ENCODE peak calls at places on chromosomes 4 and X, in six cellular contexts. K is astrocyte, A is HCT116, C is AG09309, J is MCF 10A, B is fibroblast of mammary gland. R is an unnamed sample.

GRCh38 chr4:11261066-11261850 is 167.4 kb downstream of the HS3ST1 start:
- DNase-seq in K (no peak), A (no peak), C (no peak), J (no peak), B (no peak), R (no peak)

GRCh38 chr4:78437608-78438088 is 113.9 kb upstream of the ANXA3 start:
- DNase-seq in K (peak; percentile 4), A (no peak), C (no peak), J (no peak), B (no peak), R (no peak)

GRCh38 chr4:15809058-15809457 is 30.9 kb downstream of the CD38 start:
- DNase-seq in K (no peak), A (no peak), C (no peak), J (no peak), B (no peak), R (no peak)

GRCh38 chrX:386768-387575 is at the start of gene PPP2R3B:
- DNase-seq in K (peak; percentile 91), A (peak; percentile 91), C (peak; percentile 88), J (peak; percentile 97), B (peak; percentile 98), R (peak; percentile 89)

GRCh38 chr4:22634541-22635181 is 58.1 kb upstream of the GBA3 start:
- DNase-seq in K (no peak), A (no peak), C (no peak), J (no peak), B (no peak), R (no peak)

GRCh38 chr4:38621004-38621684 is 42.9 kb upstream of the KLF3 start:
- DNase-seq in K (peak; percentile 63), A (peak; percentile 29), C (peak; percentile 63), J (peak; percentile 95), B (peak; percentile 76), R (peak; percentile 70)

GRCh38 chr4:25953740-25954139 is 39.7 kb downstream of the SMIM20 start:
- DNase-seq in K (peak; percentile 54), A (peak; percentile 79), C (no peak), J (peak; percentile 50), B (peak; percentile 71), R (no peak)

GRCh38 chr4:6469898-6470501 is 2.4 kb downstream of the PPP2R2C start:
- DNase-seq in K (no peak), A (no peak), C (no peak), J (no peak), B (no peak), R (no peak)

GRCh38 chr4:89939994-89940393 is 45.3 kb downstream of the MMRN1 start:
- DNase-seq in K (peak; percentile 11), A (no peak), C (no peak), J (peak; percentile 22), B (no peak), R (peak; percentile 59)

GRCh38 chr4:133802741-133803140 is 398.8 kb downstream of the PABPC4L start:
- DNase-seq in K (peak; percentile 55), A (no peak), C (no peak), J (no peak), B (peak; percentile 40), R (peak; percentile 15)

GRCh38 chrX:69179380-69179911 is 14.2 kb upstream of the PJA1 start:
- DNase-seq in K (peak; percentile 27), A (no peak), C (no peak), J (no peak), B (peak; percentile 16), R (no peak)

GRCh38 chr4:152106113-152106763 is 345.4 kb upstream of the GATB start:
- DNase-seq in K (peak; percentile 95), A (peak; percentile 83), C (peak; percentile 92), J (peak; percentile 93), B (peak; percentile 98), R (peak; percentile 73)

GRCh38 chr4:186294160-186294559 is 28.2 kb downstream of the F11 start:
- DNase-seq in K (no peak), A (no peak), C (no peak), J (no peak), B (no peak), R (no peak)

GRCh38 chr4:94695389-94695788 is 62.4 kb upstream of the BMPR1B start:
- DNase-seq in K (no peak), A (no peak), C (no peak), J (no peak), B (peak; percentile 28), R (no peak)

GRCh38 chr4:36241771-36242170 is 2.5 kb downstream of the ARAP2 start:
- DNase-seq in K (no peak), A (no peak), C (no peak), J (peak; percentile 18), B (no peak), R (no peak)

GRCh38 chr4:133148690-133149363 is at the start of gene PCDH10:
- DNase-seq in K (peak; percentile 90), A (no peak), C (peak; percentile 40), J (no peak), B (peak; percentile 78), R (peak; percentile 91)

GRCh38 chr4:87151730-87152129 is 68.7 kb downstream of the KLHL8 start:
- DNase-seq in K (no peak), A (no peak), C (peak; percentile 8), J (no peak), B (no peak), R (no peak)

GRCh38 chrX:15816886-15817285 is 26.6 kb downstream of the ZRSR2 start:
- DNase-seq in K (peak; percentile 30), A (no peak), C (no peak), J (no peak), B (no peak), R (no peak)

GRCh38 chrX:53288173-53288572 is 6.8 kb upstream of the IQSEC2 start:
- DNase-seq in K (no peak), A (no peak), C (no peak), J (no peak), B (no peak), R (no peak)

GRCh38 chr4:13907255-13907751 is 279.8 kb upstream of the BOD1L1 start:
- DNase-seq in K (peak; percentile 99), A (no peak), C (peak; percentile 95), J (peak; percentile 95), B (peak; percentile 99), R (peak; percentile 92)

GRCh38 chrX:129696463-129697155 is 41.9 kb upstream of the APLN start:
- DNase-seq in K (no peak), A (no peak), C (no peak), J (no peak), B (no peak), R (no peak)

GRCh38 chrX:137565921-137566745 is at the start of gene ZIC3:
- DNase-seq in K (peak; percentile 3), A (no peak), C (no peak), J (no peak), B (peak; percentile 8), R (peak; percentile 2)

GRCh38 chrX:1159515-1159914 is 52.9 kb downstream of the CRLF2 start:
- DNase-seq in K (no peak), A (no peak), C (no peak), J (no peak), B (no peak), R (no peak)

DNA sequence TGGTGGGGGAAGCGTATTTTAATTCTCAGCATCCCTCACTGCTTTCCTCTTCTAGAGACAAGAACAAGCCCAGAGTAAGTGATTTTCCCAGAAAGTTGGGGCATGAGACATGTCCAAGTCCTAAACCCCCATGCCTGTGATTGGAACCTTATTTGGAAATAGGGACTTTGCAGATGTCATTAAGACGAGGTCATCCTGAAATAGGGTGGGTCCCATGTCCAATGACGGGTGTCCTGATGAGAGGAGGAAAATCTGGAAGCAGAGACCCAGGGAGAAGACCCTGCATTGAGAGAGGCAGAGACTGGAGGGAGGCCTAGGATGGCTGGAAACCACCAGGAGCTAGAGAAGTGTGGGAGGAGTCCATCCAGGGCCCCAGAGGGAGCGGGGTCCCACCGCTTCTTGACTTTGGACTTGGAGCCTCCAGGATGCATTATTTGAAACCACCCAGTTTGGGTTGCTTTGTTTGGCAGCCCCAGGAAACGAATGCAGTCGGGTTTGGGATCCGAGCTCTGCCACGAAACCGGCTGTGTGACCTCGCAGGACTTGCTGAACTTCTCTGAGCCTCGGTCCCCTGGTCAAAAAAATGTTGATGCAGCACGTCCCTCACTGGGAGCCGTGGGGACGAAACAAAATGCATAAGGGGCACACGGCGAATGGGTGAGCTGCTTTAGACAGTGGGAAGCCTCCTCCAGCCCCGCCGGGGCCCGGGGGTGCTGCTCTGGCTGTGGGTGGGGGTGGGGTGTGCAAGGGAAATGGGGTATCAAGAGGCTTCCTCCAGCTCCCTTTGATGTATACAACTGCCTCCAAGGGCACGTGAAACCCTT is 113.9 kb downstream of the CPZ start:
- DNase-seq in K (no peak), A (no peak), C (no peak), J (no peak), B (no peak), R (no peak)
- TF ChIP-seq CTCF in K (no peak), A (no peak), C (no peak), J (no peak), B (no peak), R (no peak)

DNA sequence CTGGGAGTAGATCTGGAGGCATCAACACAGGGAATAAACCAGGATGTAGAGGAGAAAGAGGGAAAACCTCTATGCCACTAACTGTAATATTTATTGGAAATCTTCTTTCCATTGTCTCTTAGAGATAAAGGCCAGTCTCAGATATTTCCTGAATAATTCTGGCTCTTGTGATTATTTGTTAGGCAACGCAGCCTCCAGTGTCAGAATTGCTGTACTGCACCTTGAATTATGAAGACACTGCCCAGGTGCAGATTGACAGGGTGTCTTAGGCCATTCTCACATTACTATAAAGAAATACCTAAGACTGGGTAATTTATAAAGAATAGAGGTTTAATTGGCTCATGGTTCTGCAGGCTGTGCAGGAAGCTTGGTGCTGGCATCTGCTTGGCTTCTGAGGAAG is 100.7 kb upstream of the ZDHHC15 start:
- DNase-seq in K (no peak), A (no peak), C (no peak), J (no peak), B (no peak), R (no peak)
- TF ChIP-seq CTCF in K (peak; percentile 9), A (peak; percentile 19), C (no peak), J (no peak), B (peak; percentile 5), R (peak; percentile 25)

DNA sequence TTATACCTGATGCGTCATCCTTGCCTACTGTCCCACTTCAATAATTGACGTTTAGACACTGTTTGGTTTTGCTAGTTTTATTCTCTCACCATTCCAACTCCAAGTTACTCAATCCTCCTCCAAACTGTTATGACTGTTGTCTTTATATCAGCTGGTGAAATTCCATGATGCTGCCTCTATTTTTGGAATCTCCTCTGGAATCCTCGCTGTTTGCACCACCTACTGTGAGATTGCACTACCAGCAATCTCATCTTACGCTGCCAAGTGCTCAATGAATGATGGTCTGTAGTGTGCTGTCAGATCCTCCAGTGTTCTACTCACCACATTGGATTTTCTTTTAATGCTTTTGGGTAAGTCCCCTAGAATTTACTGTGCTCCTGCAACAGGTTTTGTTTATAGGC is 13.2 kb upstream of the PCDH18 start:
- DNase-seq in K (peak; percentile 89), A (no peak), C (peak; percentile 97), J (peak; percentile 36), B (peak; percentile 89), R (no peak)
- TF ChIP-seq CTCF in K (no peak), A (no peak), C (peak; percentile 37), J (no peak), B (peak; percentile 26), R (no peak)

DNA sequence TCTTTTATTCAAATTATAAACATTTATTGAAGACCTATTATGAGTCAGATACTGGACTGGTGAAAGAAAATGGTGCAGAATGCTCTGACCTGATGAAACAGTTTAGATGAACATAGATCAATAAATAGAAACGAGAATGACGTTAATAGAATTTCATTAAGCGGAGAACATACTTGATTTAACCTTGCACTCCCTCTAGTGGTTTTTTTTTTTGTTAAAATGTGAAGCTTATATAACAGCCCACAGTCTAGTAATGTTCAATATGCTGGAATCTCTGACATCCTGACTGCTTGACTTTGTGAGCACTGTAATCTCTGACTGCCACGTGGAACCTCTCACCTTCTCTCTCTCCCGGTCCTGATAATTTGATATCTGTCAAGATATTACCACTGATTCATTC is 32.3 kb downstream of the HDAC8 start:
- DNase-seq in K (peak; percentile 10), A (no peak), C (no peak), J (peak; percentile 14), B (peak; percentile 59), R (no peak)
- TF ChIP-seq CTCF in K (peak; percentile 17), A (peak; percentile 31), C (no peak), J (peak; percentile 27), B (peak; percentile 34), R (peak; percentile 37)

GRCh38 chrX:100609591-100609990 is 24.9 kb downstream of the TNMD start:
- DNase-seq in K (no peak), A (no peak), C (no peak), J (no peak), B (no peak), R (no peak)
- TF ChIP-seq CTCF in K (peak; percentile 15), A (no peak), C (peak; percentile 5), J (peak; percentile 20), B (peak; percentile 1), R (no peak)

R was measured in retinal pigment epithelial cell.